ENCODE peak calls at places on chromosome 16, in seven cellular contexts. O is fibroblast of lung, T is H9, W is PC-9, A is GM23338, I is OCI-LY7, B is Karpas-422. N is an unnamed sample.

GRCh38 chr16:87854053-87854906 is 15.0 kb downstream of the SLC7A5 start:
- DNase-seq in O (no peak), T (no peak), W (peak), A (no peak), I (no peak), B (no peak), N (no peak)

GRCh38 chr16:23248261-23249194 is 53.6 kb upstream of the SCNN1B start:
- DNase-seq in O (peak), T (no peak), W (peak), A (no peak), I (no peak), B (no peak), N (peak)

GRCh38 chr16:78463591-78463990 is 364.1 kb downstream of the WWOX start:
- DNase-seq in O (no peak), T (no peak), W (no peak), A (no peak), I (no peak), B (no peak), N (no peak)

GRCh38 chr16:56936950-56937349 is 5.0 kb downstream of the HERPUD1 start:
- DNase-seq in O (no peak), T (no peak), W (no peak), A (no peak), I (no peak), B (no peak), N (no peak)

GRCh38 chr16:66175058-66175457 is 191.4 kb upstream of the CDH5 start:
- DNase-seq in O (no peak), T (no peak), W (no peak), A (no peak), I (no peak), B (no peak), N (no peak)

GRCh38 chr16:23286131-23286532 is 16.0 kb upstream of the SCNN1B start:
- DNase-seq in O (peak), T (no peak), W (peak), A (no peak), I (no peak), B (no peak), N (peak)

GRCh38 chr16:79064259-79064658 is 536.3 kb downstream of the MAF start:
- DNase-seq in O (no peak), T (no peak), W (no peak), A (no peak), I (no peak), B (no peak), N (no peak)

GRCh38 chr16:10314811-10315210 is 71.0 kb upstream of the ATF7IP2 start:
- DNase-seq in O (peak), T (no peak), W (no peak), A (no peak), I (peak), B (peak), N (peak)

GRCh38 chr16:66324785-66325184 is 41.7 kb upstream of the CDH5 start:
- DNase-seq in O (peak), T (peak), W (no peak), A (peak), I (peak), B (peak), N (peak)

GRCh38 chr16:30053376-30054015 is 12.1 kb upstream of the ALDOA start:
- DNase-seq in O (peak), T (no peak), W (peak), A (no peak), I (no peak), B (no peak), N (peak)

GRCh38 chr16:30054451-30054850 is 11.1 kb upstream of the ALDOA start:
- DNase-seq in O (no peak), T (no peak), W (no peak), A (no peak), I (no peak), B (no peak), N (no peak)

GRCh38 chr16:30052671-30053372 is 12.7 kb upstream of the ALDOA start:
- DNase-seq in O (peak), T (peak), W (peak), A (peak), I (peak), B (peak), N (peak)

GRCh38 chr16:30051518-30051917 is 14.0 kb upstream of the ALDOA start:
- DNase-seq in O (peak), T (no peak), W (peak), A (no peak), I (no peak), B (no peak), N (peak)

GRCh38 chr16:30054959-30055553 is 10.5 kb upstream of the ALDOA start:
- DNase-seq in O (no peak), T (peak), W (peak), A (peak), I (peak), B (peak), N (no peak)
- H3K4me2 ChIP-seq in O (no peak), T (no peak), W (peak), A (peak), I (peak), B (peak), N (peak)

GRCh38 chr16:81708459-81709368 is 70.4 kb upstream of the PLCG2 start:
- DNase-seq in O (no peak), T (no peak), W (no peak), A (no peak), I (no peak), B (no peak), N (no peak)
- H3K27ac ChIP-seq in O (no peak), T (no peak), W (no peak), A (peak), I (no peak), B (no peak), N (no peak)

DNA sequence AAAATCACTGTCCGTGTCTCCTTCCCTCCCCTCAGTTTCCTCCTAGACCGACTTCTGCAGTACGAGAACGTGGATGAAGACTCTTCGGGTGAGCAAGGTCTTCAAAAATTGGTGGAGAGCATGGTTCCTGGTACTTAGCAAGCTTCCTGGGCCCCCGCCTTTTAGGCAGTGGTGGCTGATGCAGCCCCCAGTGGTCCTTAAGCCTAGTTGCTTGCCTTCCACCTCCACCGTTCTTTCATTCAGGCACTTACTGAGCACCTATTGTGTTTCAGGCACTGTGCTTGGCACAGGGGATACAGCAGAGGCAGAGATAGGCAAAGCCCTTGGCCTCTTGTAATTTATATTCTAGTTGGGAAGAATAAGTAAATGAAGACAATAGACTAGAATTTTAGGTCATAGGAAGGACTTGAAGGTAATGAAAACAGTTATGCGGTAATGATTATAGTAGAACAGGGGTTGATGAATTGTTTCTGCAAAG is 771 bp downstream of the INO80E start:
- DNase-seq in O (no peak), T (no peak), W (no peak), A (no peak), I (peak), B (peak), N (no peak)
- H3K4me2 ChIP-seq in O (peak), T (peak), W (peak), A (peak), I (peak), B (peak), N (peak)

GRCh38 chr16:54284931-54285413 is 1.6 kb downstream of the IRX3 start:
- DNase-seq in O (peak), T (peak), W (no peak), A (peak), I (no peak), B (no peak), N (no peak)

GRCh38 chr16:54286330-54287017 is at the start of gene IRX3:
- DNase-seq in O (peak), T (peak), W (peak), A (peak), I (no peak), B (no peak), N (peak)

GRCh38 chr16:54286067-54286329 is 589 bp downstream of the IRX3 start:
- DNase-seq in O (no peak), T (no peak), W (no peak), A (no peak), I (no peak), B (no peak), N (no peak)

GRCh38 chr16:54284319-54284930 is 2.2 kb downstream of the IRX3 start:
- DNase-seq in O (peak), T (peak), W (no peak), A (peak), I (no peak), B (no peak), N (no peak)

DNA sequence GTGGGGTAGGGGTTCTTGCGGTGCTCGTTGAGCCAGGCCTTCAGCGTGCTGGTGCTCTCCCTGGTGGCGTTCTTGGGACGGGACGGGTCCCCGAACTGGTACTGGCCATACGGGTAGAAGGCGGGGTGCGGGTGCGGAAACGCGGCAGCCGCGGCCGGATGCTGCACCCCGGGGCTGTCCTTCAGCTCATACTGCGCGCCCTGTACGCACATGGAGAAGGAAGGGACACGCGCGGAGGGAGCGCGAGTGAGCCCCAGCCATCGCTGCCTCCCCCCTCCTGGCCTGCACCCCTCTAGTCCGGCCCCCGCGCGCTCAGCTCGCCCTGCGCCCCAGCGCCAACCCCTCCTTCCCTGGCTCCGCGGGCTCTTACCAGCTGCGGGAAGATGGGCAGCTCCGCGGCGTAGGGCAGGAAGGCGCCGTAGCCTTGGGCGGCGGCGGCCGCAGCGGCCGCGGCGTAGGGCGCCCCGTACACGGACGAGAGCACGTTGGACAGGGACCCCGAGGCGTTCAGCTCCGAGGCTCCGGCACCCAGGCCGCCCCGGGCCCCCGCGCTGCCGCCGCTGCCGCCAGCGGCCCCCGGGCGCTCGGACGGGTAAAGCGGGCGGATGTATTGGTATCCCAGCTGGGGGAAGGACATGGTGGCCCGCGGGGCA is 1.0 kb downstream of the IRX3 start:
- DNase-seq in O (peak), T (peak), W (peak), A (peak), I (no peak), B (no peak), N (peak)
- H3K27ac ChIP-seq in O (no peak), T (no peak), W (peak), A (no peak), I (no peak), B (no peak), N (peak)